ENCODE peak calls at places on chromosomes 6 and 20, in seven cellular contexts. One of them, this sample, is unnamed.
A peak's percentile ranks its signal among the peaks of the same experiment; 100 is the strongest.

GRCh38 chr6:111788779-111789276 is 84.4 kb downstream of the FYN start:
- DNase-seq in psoas muscle: no peak
- DNase-seq in colonic mucosa: no peak
- DNase-seq in CD4-positive, alpha-beta T cell: no peak
- DNase-seq in ovary: no peak
- DNase-seq in activated B cell treated with CpG ODN at 0.5 μM for 24 hours: no peak
- DNase-seq in astrocyte of the spinal cord: no peak
- DNase-seq in this sample: no peak

GRCh38 chr20:45114465-45115385 is at the start of gene WFDC5:
- DNase-seq in psoas muscle: no peak
- DNase-seq in colonic mucosa: no peak
- DNase-seq in CD4-positive, alpha-beta T cell: no peak
- DNase-seq in ovary: no peak
- DNase-seq in activated B cell treated with CpG ODN at 0.5 μM for 24 hours: no peak
- DNase-seq in astrocyte of the spinal cord: no peak
- DNase-seq in this sample: no peak

GRCh38 chr20:5716953-5717352 is 33.2 kb upstream of the SHLD1 start:
- DNase-seq in psoas muscle: no peak
- DNase-seq in colonic mucosa: no peak
- DNase-seq in CD4-positive, alpha-beta T cell: no peak
- DNase-seq in ovary: no peak
- DNase-seq in activated B cell treated with CpG ODN at 0.5 μM for 24 hours: no peak
- DNase-seq in astrocyte of the spinal cord: no peak
- DNase-seq in this sample: no peak

GRCh38 chr6:31829633-31830492 is 2.3 kb downstream of the HSPA1B start:
- DNase-seq in psoas muscle: no peak
- DNase-seq in colonic mucosa: peak; percentile 42
- DNase-seq in CD4-positive, alpha-beta T cell: no peak
- DNase-seq in ovary: peak; percentile 69
- DNase-seq in activated B cell treated with CpG ODN at 0.5 μM for 24 hours: no peak
- DNase-seq in astrocyte of the spinal cord: peak; percentile 69
- DNase-seq in this sample: no peak

GRCh38 chr6:11217360-11218076 is 14.9 kb downstream of the NEDD9 start:
- DNase-seq in psoas muscle: no peak
- DNase-seq in colonic mucosa: peak; percentile 77
- DNase-seq in CD4-positive, alpha-beta T cell: no peak
- DNase-seq in ovary: no peak
- DNase-seq in activated B cell treated with CpG ODN at 0.5 μM for 24 hours: no peak
- DNase-seq in astrocyte of the spinal cord: no peak
- DNase-seq in this sample: no peak

GRCh38 chr6:56370127-56370540 is 122.8 kb upstream of the COL21A1 start:
- DNase-seq in psoas muscle: peak; percentile 39
- DNase-seq in colonic mucosa: peak; percentile 67
- DNase-seq in CD4-positive, alpha-beta T cell: no peak
- DNase-seq in ovary: no peak
- DNase-seq in activated B cell treated with CpG ODN at 0.5 μM for 24 hours: no peak
- DNase-seq in astrocyte of the spinal cord: peak; percentile 69
- DNase-seq in this sample: no peak

GRCh38 chr6:44386364-44386928 is 1.1 kb upstream of the CDC5L start:
- DNase-seq in psoas muscle: peak; percentile 20
- DNase-seq in colonic mucosa: peak; percentile 32
- DNase-seq in CD4-positive, alpha-beta T cell: no peak
- DNase-seq in ovary: peak; percentile 57
- DNase-seq in activated B cell treated with CpG ODN at 0.5 μM for 24 hours: no peak
- DNase-seq in astrocyte of the spinal cord: no peak
- DNase-seq in this sample: no peak

GRCh38 chr20:58328836-58329235 is 19.3 kb downstream of the RAB22A start:
- DNase-seq in psoas muscle: no peak
- DNase-seq in colonic mucosa: no peak
- DNase-seq in CD4-positive, alpha-beta T cell: no peak
- DNase-seq in ovary: no peak
- DNase-seq in activated B cell treated with CpG ODN at 0.5 μM for 24 hours: no peak
- DNase-seq in astrocyte of the spinal cord: no peak
- DNase-seq in this sample: no peak

GRCh38 chr6:2196079-2196679 is 49.2 kb downstream of the GMDS start:
- DNase-seq in psoas muscle: no peak
- DNase-seq in colonic mucosa: peak; percentile 46
- DNase-seq in CD4-positive, alpha-beta T cell: no peak
- DNase-seq in ovary: no peak
- DNase-seq in activated B cell treated with CpG ODN at 0.5 μM for 24 hours: no peak
- DNase-seq in astrocyte of the spinal cord: peak; percentile 64
- DNase-seq in this sample: no peak

GRCh38 chr6:80404889-80405288 is 298.4 kb downstream of the BCKDHB start:
- DNase-seq in psoas muscle: no peak
- DNase-seq in colonic mucosa: no peak
- DNase-seq in CD4-positive, alpha-beta T cell: no peak
- DNase-seq in ovary: no peak
- DNase-seq in activated B cell treated with CpG ODN at 0.5 μM for 24 hours: no peak
- DNase-seq in astrocyte of the spinal cord: no peak
- DNase-seq in this sample: no peak

GRCh38 chr20:37749620-37750403 is 56.0 kb downstream of the CTNNBL1 start:
- DNase-seq in psoas muscle: no peak
- DNase-seq in colonic mucosa: no peak
- DNase-seq in CD4-positive, alpha-beta T cell: no peak
- DNase-seq in ovary: no peak
- DNase-seq in activated B cell treated with CpG ODN at 0.5 μM for 24 hours: no peak
- DNase-seq in astrocyte of the spinal cord: no peak
- DNase-seq in this sample: no peak

GRCh38 chr6:42405025-42405424 is 46.7 kb downstream of the TRERF1 start:
- DNase-seq in psoas muscle: no peak
- DNase-seq in colonic mucosa: no peak
- DNase-seq in CD4-positive, alpha-beta T cell: no peak
- DNase-seq in ovary: no peak
- DNase-seq in activated B cell treated with CpG ODN at 0.5 μM for 24 hours: no peak
- DNase-seq in astrocyte of the spinal cord: peak; percentile 63
- DNase-seq in this sample: no peak

GRCh38 chr6:131286469-131287040 is 151.3 kb downstream of the AKAP7 start:
- DNase-seq in psoas muscle: no peak
- DNase-seq in colonic mucosa: no peak
- DNase-seq in CD4-positive, alpha-beta T cell: no peak
- DNase-seq in ovary: no peak
- DNase-seq in activated B cell treated with CpG ODN at 0.5 μM for 24 hours: no peak
- DNase-seq in astrocyte of the spinal cord: no peak
- DNase-seq in this sample: no peak

GRCh38 chr6:157328108-157328692 is 4.9 kb upstream of the TMEM242 start:
- DNase-seq in psoas muscle: no peak
- DNase-seq in colonic mucosa: no peak
- DNase-seq in CD4-positive, alpha-beta T cell: no peak
- DNase-seq in ovary: no peak
- DNase-seq in activated B cell treated with CpG ODN at 0.5 μM for 24 hours: no peak
- DNase-seq in astrocyte of the spinal cord: no peak
- DNase-seq in this sample: no peak

GRCh38 chr6:163707385-163708355 is 293.2 kb downstream of the QKI start:
- DNase-seq in psoas muscle: no peak
- DNase-seq in colonic mucosa: no peak
- DNase-seq in CD4-positive, alpha-beta T cell: no peak
- DNase-seq in ovary: no peak
- DNase-seq in activated B cell treated with CpG ODN at 0.5 μM for 24 hours: no peak
- DNase-seq in astrocyte of the spinal cord: no peak
- DNase-seq in this sample: no peak

GRCh38 chr20:57071283-57071701 is 195.1 kb downstream of the BMP7 start:
- DNase-seq in psoas muscle: no peak
- DNase-seq in colonic mucosa: no peak
- DNase-seq in CD4-positive, alpha-beta T cell: no peak
- DNase-seq in ovary: no peak
- DNase-seq in activated B cell treated with CpG ODN at 0.5 μM for 24 hours: no peak
- DNase-seq in astrocyte of the spinal cord: no peak
- DNase-seq in this sample: no peak

GRCh38 chr6:11230158-11231107 is 2.0 kb downstream of the NEDD9 start:
- DNase-seq in psoas muscle: no peak
- DNase-seq in colonic mucosa: peak; percentile 60
- DNase-seq in CD4-positive, alpha-beta T cell: no peak
- DNase-seq in ovary: no peak
- DNase-seq in activated B cell treated with CpG ODN at 0.5 μM for 24 hours: no peak
- DNase-seq in astrocyte of the spinal cord: peak; percentile 55
- DNase-seq in this sample: no peak

GRCh38 chr6:80607814-80608391 is 501.4 kb downstream of the BCKDHB start:
- DNase-seq in psoas muscle: no peak
- DNase-seq in colonic mucosa: no peak
- DNase-seq in CD4-positive, alpha-beta T cell: no peak
- DNase-seq in ovary: no peak
- DNase-seq in activated B cell treated with CpG ODN at 0.5 μM for 24 hours: no peak
- DNase-seq in astrocyte of the spinal cord: peak; percentile 93
- DNase-seq in this sample: no peak

GRCh38 chr6:134909701-134910595 is 40.0 kb downstream of the ALDH8A1 start:
- DNase-seq in psoas muscle: no peak
- DNase-seq in colonic mucosa: no peak
- DNase-seq in CD4-positive, alpha-beta T cell: no peak
- DNase-seq in ovary: no peak
- DNase-seq in activated B cell treated with CpG ODN at 0.5 μM for 24 hours: no peak
- DNase-seq in astrocyte of the spinal cord: no peak
- DNase-seq in this sample: no peak

GRCh38 chr6:2507016-2507415 is 243.7 kb downstream of the MYLK4 start:
- DNase-seq in psoas muscle: no peak
- DNase-seq in colonic mucosa: no peak
- DNase-seq in CD4-positive, alpha-beta T cell: no peak
- DNase-seq in ovary: no peak
- DNase-seq in activated B cell treated with CpG ODN at 0.5 μM for 24 hours: no peak
- DNase-seq in astrocyte of the spinal cord: no peak
- DNase-seq in this sample: no peak

GRCh38 chr20:24470031-24470781 is 777 bp downstream of the SYNDIG1 start:
- DNase-seq in psoas muscle: no peak
- DNase-seq in colonic mucosa: no peak
- DNase-seq in CD4-positive, alpha-beta T cell: no peak
- DNase-seq in ovary: no peak
- DNase-seq in activated B cell treated with CpG ODN at 0.5 μM for 24 hours: no peak
- DNase-seq in astrocyte of the spinal cord: peak; percentile 39
- DNase-seq in this sample: no peak

GRCh38 chr20:9179193-9179802 is 110.4 kb downstream of the PLCB4 start:
- DNase-seq in psoas muscle: no peak
- DNase-seq in colonic mucosa: no peak
- DNase-seq in CD4-positive, alpha-beta T cell: no peak
- DNase-seq in ovary: no peak
- DNase-seq in activated B cell treated with CpG ODN at 0.5 μM for 24 hours: no peak
- DNase-seq in astrocyte of the spinal cord: peak; percentile 63
- DNase-seq in this sample: no peak

GRCh38 chr6:15303162-15303919 is 57.5 kb downstream of the JARID2 start:
- DNase-seq in psoas muscle: no peak
- DNase-seq in colonic mucosa: no peak
- DNase-seq in CD4-positive, alpha-beta T cell: no peak
- DNase-seq in ovary: no peak
- DNase-seq in activated B cell treated with CpG ODN at 0.5 μM for 24 hours: no peak
- DNase-seq in astrocyte of the spinal cord: no peak
- DNase-seq in this sample: no peak
- TF ChIP-seq CTCF in psoas muscle: no peak
- TF ChIP-seq CTCF in colonic mucosa: no peak
- TF ChIP-seq CTCF in CD4-positive, alpha-beta T cell: no peak
- TF ChIP-seq CTCF in ovary: no peak
- TF ChIP-seq CTCF in activated B cell treated with CpG ODN at 0.5 μM for 24 hours: no peak
- TF ChIP-seq CTCF in astrocyte of the spinal cord: no peak
- TF ChIP-seq CTCF in this sample: no peak

GRCh38 chr6:160042788-160043301 is 74.0 kb downstream of the IGF2R start:
- DNase-seq in psoas muscle: no peak
- DNase-seq in colonic mucosa: no peak
- DNase-seq in CD4-positive, alpha-beta T cell: no peak
- DNase-seq in ovary: no peak
- DNase-seq in activated B cell treated with CpG ODN at 0.5 μM for 24 hours: no peak
- DNase-seq in astrocyte of the spinal cord: peak; percentile 77
- DNase-seq in this sample: no peak
- TF ChIP-seq CTCF in psoas muscle: no peak
- TF ChIP-seq CTCF in colonic mucosa: no peak
- TF ChIP-seq CTCF in CD4-positive, alpha-beta T cell: no peak
- TF ChIP-seq CTCF in ovary: no peak
- TF ChIP-seq CTCF in activated B cell treated with CpG ODN at 0.5 μM for 24 hours: no peak
- TF ChIP-seq CTCF in astrocyte of the spinal cord: no peak
- TF ChIP-seq CTCF in this sample: no peak

GRCh38 chr6:123380257-123380656 is 256.5 kb downstream of the TRDN start:
- DNase-seq in psoas muscle: no peak
- DNase-seq in colonic mucosa: no peak
- DNase-seq in CD4-positive, alpha-beta T cell: no peak
- DNase-seq in ovary: no peak
- DNase-seq in activated B cell treated with CpG ODN at 0.5 μM for 24 hours: no peak
- DNase-seq in astrocyte of the spinal cord: peak; percentile 50
- DNase-seq in this sample: no peak
- TF ChIP-seq CTCF in psoas muscle: peak; percentile 15
- TF ChIP-seq CTCF in colonic mucosa: no peak
- TF ChIP-seq CTCF in CD4-positive, alpha-beta T cell: no peak
- TF ChIP-seq CTCF in ovary: no peak
- TF ChIP-seq CTCF in activated B cell treated with CpG ODN at 0.5 μM for 24 hours: no peak
- TF ChIP-seq CTCF in astrocyte of the spinal cord: peak; percentile 52
- TF ChIP-seq CTCF in this sample: peak; percentile 50

GRCh38 chr6:53412751-53413150 is 64.0 kb upstream of the ELOVL5 start:
- DNase-seq in psoas muscle: no peak
- DNase-seq in colonic mucosa: no peak
- DNase-seq in CD4-positive, alpha-beta T cell: no peak
- DNase-seq in ovary: no peak
- DNase-seq in activated B cell treated with CpG ODN at 0.5 μM for 24 hours: no peak
- DNase-seq in astrocyte of the spinal cord: no peak
- DNase-seq in this sample: no peak
- TF ChIP-seq CTCF in psoas muscle: no peak
- TF ChIP-seq CTCF in colonic mucosa: no peak
- TF ChIP-seq CTCF in CD4-positive, alpha-beta T cell: no peak
- TF ChIP-seq CTCF in ovary: no peak
- TF ChIP-seq CTCF in activated B cell treated with CpG ODN at 0.5 μM for 24 hours: no peak
- TF ChIP-seq CTCF in astrocyte of the spinal cord: no peak
- TF ChIP-seq CTCF in this sample: no peak

This sample was measured in osteocyte.